ENCODE peak calls at places on chromosomes 6 and 20, in nine cellular contexts. F is HCT116, L is hepatocyte, Z is SK-N-SH, B is MM.1S, K is GM23248, E is neural progenitor cell, R is PC-3, J is OCI-LY7. Y is an unnamed sample.

GRCh38 chr6:106163446-106163965 is 77.4 kb downstream of the PRDM1 start:
- DNase-seq in F (no peak), L (peak; percentile 28), Z (no peak), B (peak; percentile 93), K (peak; percentile 92), E (peak; percentile 29), R (no peak), J (peak; percentile 74), Y (peak; percentile 50)

GRCh38 chr6:161446934-161447333 is 173.1 kb upstream of the AGPAT4 start:
- DNase-seq in F (no peak), L (no peak), Z (no peak), B (no peak), K (no peak), E (peak; percentile 67), R (no peak), J (no peak), Y (no peak)

GRCh38 chr6:5208039-5208438 is 52.7 kb downstream of the LYRM4 start:
- DNase-seq in F (no peak), L (no peak), Z (no peak), B (no peak), K (peak; percentile 56), E (no peak), R (no peak), J (peak; percentile 41), Y (no peak)

GRCh38 chr6:149493697-149494334 is 9.0 kb upstream of the ZC3H12D start:
- DNase-seq in F (no peak), L (no peak), Z (no peak), B (no peak), K (no peak), E (no peak), R (no peak), J (no peak), Y (no peak)

GRCh38 chr6:86685230-86685797 is 252.0 kb upstream of the HTR1E start:
- DNase-seq in F (no peak), L (no peak), Z (no peak), B (no peak), K (no peak), E (no peak), R (peak; percentile 6), J (no peak), Y (no peak)

GRCh38 chr20:1467355-1468116 is 887 bp upstream of the NSFL1C start:
- DNase-seq in F (no peak), L (peak; percentile 52), Z (peak; percentile 9), B (no peak), K (no peak), E (peak; percentile 22), R (no peak), J (no peak), Y (peak; percentile 60)

GRCh38 chr6:84346372-84346771 is 118.9 kb upstream of the CEP162 start:
- DNase-seq in F (no peak), L (no peak), Z (peak; percentile 4), B (no peak), K (peak; percentile 45), E (no peak), R (peak; percentile 11), J (no peak), Y (peak; percentile 28)

GRCh38 chr20:64119681-64120341 is 12.4 kb upstream of the NPBWR2 start:
- DNase-seq in F (peak; percentile 6), L (no peak), Z (peak; percentile 24), B (no peak), K (no peak), E (no peak), R (no peak), J (peak; percentile 16), Y (no peak)

GRCh38 chr6:108203189-108204119 is 37.6 kb downstream of the NR2E1 start:
- DNase-seq in F (no peak), L (no peak), Z (no peak), B (no peak), K (no peak), E (peak; percentile 84), R (no peak), J (no peak), Y (no peak)

GRCh38 chr6:11380969-11381744 is 148.7 kb upstream of the NEDD9 start:
- DNase-seq in F (no peak), L (no peak), Z (no peak), B (no peak), K (no peak), E (peak; percentile 11), R (no peak), J (no peak), Y (peak; percentile 7)

GRCh38 chr20:5719861-5720401 is 30.3 kb upstream of the SHLD1 start:
- DNase-seq in F (no peak), L (no peak), Z (no peak), B (no peak), K (peak; percentile 49), E (no peak), R (peak; percentile 92), J (no peak), Y (no peak)

GRCh38 chr6:54135665-54136370 is 24.6 kb downstream of the MLIP start:
- DNase-seq in F (no peak), L (peak; percentile 31), Z (no peak), B (no peak), K (peak; percentile 26), E (no peak), R (peak; percentile 63), J (no peak), Y (no peak)

DNA sequence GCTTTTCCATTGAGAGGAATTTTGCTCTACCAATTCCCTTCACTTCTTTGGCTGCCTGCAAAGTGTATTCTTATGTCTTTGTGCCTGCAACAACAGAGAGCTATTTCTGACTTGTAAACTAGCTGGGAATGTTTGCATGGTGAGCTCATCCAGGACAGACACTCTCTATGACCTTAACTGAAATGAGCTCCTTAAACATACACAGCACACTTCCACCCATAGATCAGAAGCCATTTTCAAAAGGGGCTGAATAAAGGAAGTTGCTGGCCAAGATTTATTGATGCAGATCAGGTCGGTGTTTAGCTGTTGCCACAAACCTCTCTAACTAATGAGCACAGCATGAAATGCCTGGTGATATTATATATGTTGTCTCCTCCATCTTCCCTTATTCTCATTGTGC is 377.7 kb downstream of the BTBD9 start:
- DNase-seq in F (no peak), L (peak; percentile 67), Z (no peak), B (no peak), K (peak; percentile 88), E (no peak), R (peak; percentile 88), J (no peak), Y (peak; percentile 57)
- TF ChIP-seq EZH2phosphoT487 in F (no peak), L (no peak), Z (no peak), B (no peak), K (no peak), E (no peak), R (no peak), J (no peak), Y (no peak)

GRCh38 chr6:160256445-160256844 is 2.2 kb downstream of the SLC22A2 start:
- DNase-seq in F (no peak), L (no peak), Z (no peak), B (no peak), K (no peak), E (no peak), R (peak; percentile 82), J (no peak), Y (no peak)
- TF ChIP-seq EZH2phosphoT487 in F (no peak), L (no peak), Z (no peak), B (no peak), K (no peak), E (no peak), R (no peak), J (no peak), Y (no peak)

GRCh38 chr6:138507977-138508675 is 8.8 kb upstream of the NHSL1 start:
- DNase-seq in F (no peak), L (peak; percentile 61), Z (no peak), B (no peak), K (no peak), E (no peak), R (no peak), J (no peak), Y (no peak)

GRCh38 chr6:138508676-138508988 is 9.3 kb upstream of the NHSL1 start:
- DNase-seq in F (no peak), L (no peak), Z (no peak), B (no peak), K (no peak), E (no peak), R (no peak), J (no peak), Y (no peak)

GRCh38 chr6:138512615-138513014 is 13.3 kb upstream of the NHSL1 start:
- DNase-seq in F (no peak), L (no peak), Z (no peak), B (no peak), K (no peak), E (peak; percentile 66), R (no peak), J (no peak), Y (peak; percentile 59)

GRCh38 chr6:138504764-138505689 is 5.7 kb upstream of the NHSL1 start:
- DNase-seq in F (no peak), L (no peak), Z (no peak), B (no peak), K (no peak), E (no peak), R (no peak), J (no peak), Y (no peak)

GRCh38 chr6:138509371-138509770 is 10.1 kb upstream of the NHSL1 start:
- DNase-seq in F (peak; percentile 44), L (peak; percentile 64), Z (peak; percentile 6), B (peak; percentile 27), K (peak; percentile 61), E (peak; percentile 49), R (peak; percentile 59), J (peak; percentile 60), Y (peak; percentile 71)
- TF ChIP-seq EZH2phosphoT487 in F (no peak), L (no peak), Z (no peak), B (no peak), K (no peak), E (no peak), R (no peak), J (no peak), Y (no peak)

GRCh38 chr6:32837651-32838113 is 857 bp downstream of the TAP2 start:
- DNase-seq in F (no peak), L (no peak), Z (no peak), B (no peak), K (peak; percentile 41), E (no peak), R (peak; percentile 55), J (no peak), Y (no peak)
- TF ChIP-seq EZH2phosphoT487 in F (no peak), L (no peak), Z (no peak), B (no peak), K (no peak), E (no peak), R (no peak), J (no peak), Y (no peak)

DNA sequence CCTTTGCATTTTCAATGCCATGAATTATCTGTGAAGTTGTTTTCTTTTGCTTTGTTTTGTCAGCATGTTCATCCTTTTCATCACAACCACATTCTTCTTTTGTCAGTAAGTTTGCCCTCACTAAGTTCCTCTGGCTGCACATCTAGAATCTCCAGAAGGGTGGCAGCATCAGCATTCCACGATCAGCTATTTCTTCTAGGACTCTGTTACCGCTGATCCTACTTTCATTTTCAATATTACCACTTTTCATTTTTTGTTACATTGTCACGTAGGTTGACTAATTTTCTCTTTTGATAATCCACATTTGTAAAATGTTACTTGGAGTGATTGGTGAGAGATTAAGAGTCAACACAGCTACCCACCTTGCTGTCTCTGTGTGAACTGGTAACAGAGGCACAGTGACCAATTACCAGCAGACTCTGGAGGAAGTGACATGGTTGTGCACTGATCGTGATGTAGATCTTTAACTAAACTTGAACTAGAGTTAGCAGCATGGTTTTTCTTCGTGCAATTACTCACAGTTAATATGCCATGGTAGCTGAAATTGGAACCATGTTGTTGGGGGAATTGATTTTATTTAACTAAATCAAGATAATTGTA is 307.9 kb upstream of the SLC35B3 start:
- DNase-seq in F (peak; percentile 8), L (no peak), Z (no peak), B (peak; percentile 38), K (no peak), E (no peak), R (no peak), J (no peak), Y (no peak)
- TF ChIP-seq EZH2phosphoT487 in F (no peak), L (no peak), Z (no peak), B (no peak), K (no peak), E (no peak), R (no peak), J (no peak), Y (no peak)